ENCODE peak calls at places on chromosomes 11 and 22, in four cellular contexts. One of them, this sample, is unnamed.

GRCh38 chr22:22552630-22553029 is 6.4 kb downstream of the PRAME start:
- DNase-seq in sigmoid colon: no peak
- DNase-seq in esophagus squamous epithelium: no peak
- DNase-seq in heart left ventricle: no peak
- DNase-seq in this sample: no peak

GRCh38 chr11:103920933-103921332 is 115.5 kb upstream of the DDI1 start:
- DNase-seq in sigmoid colon: no peak
- DNase-seq in esophagus squamous epithelium: no peak
- DNase-seq in heart left ventricle: no peak
- DNase-seq in this sample: no peak

GRCh38 chr22:17754233-17754925 is 19.9 kb downstream of the BID start:
- DNase-seq in sigmoid colon: no peak
- DNase-seq in esophagus squamous epithelium: no peak
- DNase-seq in heart left ventricle: no peak
- DNase-seq in this sample: no peak

GRCh38 chr11:129333873-129334272 is 41.8 kb upstream of the BARX2 start:
- DNase-seq in sigmoid colon: no peak
- DNase-seq in esophagus squamous epithelium: no peak
- DNase-seq in heart left ventricle: no peak
- DNase-seq in this sample: no peak

GRCh38 chr22:35010543-35010942 is 55.4 kb upstream of the ISX start:
- DNase-seq in sigmoid colon: no peak
- DNase-seq in esophagus squamous epithelium: no peak
- DNase-seq in heart left ventricle: no peak
- DNase-seq in this sample: no peak

GRCh38 chr11:970319-970871 is 44.7 kb downstream of the AP2A2 start:
- DNase-seq in sigmoid colon: no peak
- DNase-seq in esophagus squamous epithelium: no peak
- DNase-seq in heart left ventricle: peak; percentile 15
- DNase-seq in this sample: no peak

GRCh38 chr11:63510360-63511130 is 4.7 kb downstream of the LGALS12 start:
- DNase-seq in sigmoid colon: no peak
- DNase-seq in esophagus squamous epithelium: no peak
- DNase-seq in heart left ventricle: peak; percentile 38
- DNase-seq in this sample: peak; percentile 47

GRCh38 chr11:278001-278951 is at the start of gene NLRP6:
- DNase-seq in sigmoid colon: peak; percentile 57
- DNase-seq in esophagus squamous epithelium: no peak
- DNase-seq in heart left ventricle: peak; percentile 20
- DNase-seq in this sample: no peak

GRCh38 chr22:39185601-39186012 is 33.1 kb upstream of the CBX7 start:
- DNase-seq in sigmoid colon: peak; percentile 89
- DNase-seq in esophagus squamous epithelium: no peak
- DNase-seq in heart left ventricle: peak; percentile 91
- DNase-seq in this sample: no peak

GRCh38 chr11:2209370-2209801 is 37.8 kb upstream of the TH start:
- DNase-seq in sigmoid colon: peak; percentile 54
- DNase-seq in esophagus squamous epithelium: no peak
- DNase-seq in heart left ventricle: no peak
- DNase-seq in this sample: peak; percentile 9

DNA sequence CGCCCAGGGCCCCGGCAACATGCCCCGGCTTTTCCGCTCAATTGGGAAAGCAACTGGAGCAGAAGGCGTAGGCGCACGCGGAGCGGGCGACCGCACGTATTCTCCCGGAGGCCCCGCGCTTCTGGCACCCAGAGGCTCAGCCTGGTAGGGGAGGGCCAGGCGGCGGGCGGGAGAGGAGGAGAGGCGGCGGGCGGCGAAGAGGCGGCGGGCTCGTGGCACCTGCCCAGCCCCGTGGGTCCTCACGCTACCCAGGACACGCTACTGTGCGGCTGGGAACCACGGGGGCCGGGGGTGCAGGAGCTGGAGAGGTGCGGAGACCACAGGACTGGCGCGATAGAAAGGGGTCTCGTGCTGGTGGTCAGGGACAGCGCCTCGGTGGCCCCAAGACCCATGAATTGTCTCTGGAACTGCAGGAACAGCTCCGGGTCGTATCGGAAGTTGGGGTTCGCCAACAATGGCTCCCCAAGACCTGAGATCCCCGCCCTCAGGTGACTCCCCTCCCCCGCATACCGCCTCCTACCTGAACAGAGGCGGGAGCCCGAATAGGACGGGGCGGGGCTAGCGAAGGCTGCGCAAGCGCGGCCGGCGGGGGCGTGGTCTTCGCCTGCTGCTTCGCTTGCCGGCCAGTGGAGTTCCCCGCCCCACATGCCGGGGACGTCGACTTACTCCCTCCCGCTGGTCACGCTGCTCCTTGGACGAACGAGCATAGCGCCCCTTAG is at the start of gene SLC37A4:
- DNase-seq in sigmoid colon: peak; percentile 99
- DNase-seq in esophagus squamous epithelium: peak; percentile 85
- DNase-seq in heart left ventricle: peak; percentile 99
- DNase-seq in this sample: peak; percentile 99
- TF ChIP-seq POLR2A in sigmoid colon: no peak
- TF ChIP-seq POLR2A in esophagus squamous epithelium: peak; percentile 14
- TF ChIP-seq POLR2A in heart left ventricle: no peak
- TF ChIP-seq POLR2A in this sample: peak; percentile 24

GRCh38 chr11:95361180-95361579 is 130.2 kb upstream of the SESN3 start:
- DNase-seq in sigmoid colon: no peak
- DNase-seq in esophagus squamous epithelium: no peak
- DNase-seq in heart left ventricle: no peak
- DNase-seq in this sample: no peak

GRCh38 chr11:95363189-95363588 is 132.2 kb upstream of the SESN3 start:
- DNase-seq in sigmoid colon: no peak
- DNase-seq in esophagus squamous epithelium: no peak
- DNase-seq in heart left ventricle: no peak
- DNase-seq in this sample: no peak

GRCh38 chr11:95363710-95364109 is 132.7 kb upstream of the SESN3 start:
- DNase-seq in sigmoid colon: no peak
- DNase-seq in esophagus squamous epithelium: no peak
- DNase-seq in heart left ventricle: no peak
- DNase-seq in this sample: no peak

GRCh38 chr11:95365346-95365745 is 134.3 kb upstream of the SESN3 start:
- DNase-seq in sigmoid colon: no peak
- DNase-seq in esophagus squamous epithelium: no peak
- DNase-seq in heart left ventricle: no peak
- DNase-seq in this sample: no peak

DNA sequence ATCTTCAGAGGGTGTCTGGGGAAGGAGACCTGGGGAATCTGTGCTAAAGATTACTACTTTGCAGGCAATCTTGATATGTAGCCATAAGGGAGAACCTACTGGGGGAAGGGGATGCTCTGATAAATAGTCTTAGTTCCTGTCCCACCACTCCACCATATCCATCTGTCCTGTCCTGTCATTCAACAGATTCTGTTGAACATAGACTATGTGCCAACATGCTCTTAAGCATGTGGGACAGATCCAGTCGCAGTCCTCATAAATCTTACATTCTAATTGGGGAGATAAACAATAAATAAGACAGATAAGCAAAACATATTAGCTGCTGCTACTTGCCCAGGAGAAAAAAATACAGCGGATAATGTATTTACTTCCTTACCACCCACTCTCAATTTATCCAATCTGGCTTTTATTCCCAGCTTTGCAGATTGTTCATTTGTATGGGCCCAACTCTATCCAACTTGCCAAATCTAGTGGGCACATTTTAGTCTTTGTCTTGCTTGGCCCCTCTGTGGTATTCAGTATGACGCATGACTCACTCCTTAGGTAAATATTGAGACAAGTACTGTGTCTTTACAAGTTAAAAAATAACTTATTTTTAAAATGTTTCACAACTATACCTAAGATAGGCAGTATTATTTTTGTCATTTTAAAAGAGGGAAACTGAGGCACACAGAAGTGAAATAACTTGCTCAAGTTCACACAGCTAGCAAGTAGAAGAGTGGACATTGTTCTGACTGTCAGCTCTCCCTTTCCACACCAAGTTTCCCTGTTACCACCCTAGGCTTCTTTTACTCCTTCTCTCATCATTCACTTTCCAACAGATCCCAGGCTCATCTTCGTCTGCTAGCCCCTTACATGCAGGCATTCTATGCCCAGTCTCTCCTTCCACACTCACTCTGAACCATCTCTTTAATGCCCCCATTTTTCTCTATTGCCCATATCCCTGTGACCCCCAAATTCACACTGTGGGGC is 133.6 kb upstream of the SESN3 start:
- DNase-seq in sigmoid colon: no peak
- DNase-seq in esophagus squamous epithelium: no peak
- DNase-seq in heart left ventricle: no peak
- DNase-seq in this sample: no peak
- TF ChIP-seq CTCF in sigmoid colon: no peak
- TF ChIP-seq CTCF in esophagus squamous epithelium: no peak
- TF ChIP-seq CTCF in heart left ventricle: no peak
- TF ChIP-seq CTCF in this sample: no peak

GRCh38 chr11:86464509-86465221 is 90.0 kb downstream of the CCDC81 start:
- DNase-seq in sigmoid colon: no peak
- DNase-seq in esophagus squamous epithelium: no peak
- DNase-seq in heart left ventricle: no peak
- DNase-seq in this sample: no peak

GRCh38 chr11:86463955-86464354 is 89.3 kb downstream of the CCDC81 start:
- DNase-seq in sigmoid colon: no peak
- DNase-seq in esophagus squamous epithelium: no peak
- DNase-seq in heart left ventricle: no peak
- DNase-seq in this sample: no peak

GRCh38 chr11:86463120-86463519 is 88.4 kb downstream of the CCDC81 start:
- DNase-seq in sigmoid colon: no peak
- DNase-seq in esophagus squamous epithelium: no peak
- DNase-seq in heart left ventricle: no peak
- DNase-seq in this sample: no peak

GRCh38 chr11:86469491-86470388 is 95.1 kb downstream of the CCDC81 start:
- DNase-seq in sigmoid colon: no peak
- DNase-seq in esophagus squamous epithelium: no peak
- DNase-seq in heart left ventricle: no peak
- DNase-seq in this sample: no peak

GRCh38 chr11:86468169-86468568 is 93.5 kb downstream of the CCDC81 start:
- DNase-seq in sigmoid colon: no peak
- DNase-seq in esophagus squamous epithelium: no peak
- DNase-seq in heart left ventricle: no peak
- DNase-seq in this sample: no peak
- H3K27me3 ChIP-seq in sigmoid colon: no peaks in the 10 kb centered on the region
- H3K27me3 ChIP-seq in esophagus squamous epithelium: no peaks in the 10 kb centered on the region
- H3K27me3 ChIP-seq in heart left ventricle: no peaks in the 10 kb centered on the region
- H3K27me3 ChIP-seq in this sample: no peaks in the 10 kb centered on the region

DNA sequence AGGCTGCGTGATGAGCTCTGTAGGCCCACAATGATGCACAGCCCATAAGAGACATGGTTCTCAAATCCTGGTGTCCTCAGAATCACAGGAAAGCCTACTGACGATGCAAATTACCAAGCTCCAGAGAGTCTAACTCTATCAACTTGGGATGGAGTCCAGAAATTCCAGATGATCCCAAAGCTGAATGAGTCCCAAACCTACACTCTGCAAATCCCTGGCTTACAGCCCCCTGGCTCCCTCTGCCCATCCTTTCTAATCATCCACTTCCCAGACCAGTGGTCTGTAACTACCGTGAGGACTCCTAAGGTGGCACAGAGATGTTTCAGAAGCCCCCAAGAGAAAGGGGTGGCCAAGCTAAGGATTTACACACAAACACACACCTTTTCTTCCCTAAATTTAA is 13.5 kb downstream of the ARFGAP2 start:
- DNase-seq in sigmoid colon: no peak
- DNase-seq in esophagus squamous epithelium: no peak
- DNase-seq in heart left ventricle: no peak
- DNase-seq in this sample: no peak
- TF ChIP-seq POLR2A in sigmoid colon: no peak
- TF ChIP-seq POLR2A in esophagus squamous epithelium: no peak
- TF ChIP-seq POLR2A in heart left ventricle: no peak
- TF ChIP-seq POLR2A in this sample: no peak

This sample was measured in body of pancreas.